ENCODE peak calls at places on chromosomes 11 and 22, in ten cellular contexts. D is stimulated activated CD4-positive, alpha-beta T cell treated with anti-CD3 and anti-CD28 coated beads, Interleukin-1b, Interleukin-23, amount 100 ng/mL, for 1 hour; K is head of caudate nucleus; H is coronary artery; X is NCI-H460; Q is activated CD4-positive, alpha-beta T cell treated with anti-CD3 and anti-CD28 coated beads, Interleukin-2, amount 50 U/mL, for 4 hours; Y is cerebellar cortex; C is stimulated activated naive CD4-positive, alpha-beta T cell; W is T-cell; V is effector CD4-positive, alpha-beta T cell. J is an unnamed sample.

GRCh38 chr22:24053481-24054226 is 42.5 kb downstream of the CABIN1 start:
- DNase-seq in D (no peak), K (no peak), H (no peak), X (no peak), Q (no peak), Y (no peak), C (no peak), W (no peak), V (no peak), J (no peak)

GRCh38 chr11:11416502-11416901 is 63.5 kb upstream of the CSNK2A3 start:
- DNase-seq in D (no peak), K (no peak), H (no peak), X (no peak), Q (no peak), Y (no peak), C (no peak), W (no peak), V (no peak), J (no peak)

GRCh38 chr11:57410287-57410686 is 16.6 kb downstream of the SLC43A3 start:
- DNase-seq in D (no peak), K (no peak), H (no peak), X (no peak), Q (no peak), Y (no peak), C (no peak), W (no peak), V (no peak), J (no peak)

GRCh38 chr11:70624598-70624993 is 226.3 kb downstream of the CTTN start:
- DNase-seq in D (no peak), K (no peak), H (no peak), X (no peak), Q (no peak), Y (no peak), C (no peak), W (no peak), V (no peak), J (no peak)

GRCh38 chr11:11977206-11977938 is 31.1 kb downstream of the DKK3 start:
- DNase-seq in D (no peak), K (no peak), H (peak), X (peak), Q (no peak), Y (peak), C (no peak), W (no peak), V (no peak), J (no peak)

GRCh38 chr11:130524132-130524790 is 75.8 kb downstream of the ADAMTS15 start:
- DNase-seq in D (no peak), K (no peak), H (peak), X (no peak), Q (no peak), Y (no peak), C (no peak), W (no peak), V (no peak), J (no peak)

GRCh38 chr11:71370895-71371673 is 77.1 kb downstream of the DHCR7 start:
- DNase-seq in D (no peak), K (no peak), H (no peak), X (no peak), Q (no peak), Y (no peak), C (no peak), W (no peak), V (no peak), J (no peak)

GRCh38 chr11:35464308-35464707 is 45.0 kb upstream of the SLC1A2 start:
- DNase-seq in D (no peak), K (no peak), H (no peak), X (no peak), Q (no peak), Y (no peak), C (no peak), W (no peak), V (no peak), J (no peak)

GRCh38 chr22:26323013-26323412 is 106.0 kb upstream of the ASPHD2 start:
- DNase-seq in D (no peak), K (no peak), H (no peak), X (no peak), Q (no peak), Y (no peak), C (no peak), W (no peak), V (no peak), J (no peak)

J was measured in naive thymus-derived CD4-positive, alpha-beta T cell.